ENCODE peak calls at places on chromosomes 6 and 20, in nine cellular contexts. Z is transverse colon, C is ovary, I is sigmoid colon, S is H1, L is HepG2, F is suprapubic skin, J is A549, G is SK-N-SH. P is an unnamed sample.

GRCh38 chr6:138073264-138073663 is 34.0 kb downstream of the PERP start:
- DNase-seq in S (no peak), C (no peak), I (no peak), Z (no peak), J (no peak), L (no peak), G (no peak), F (no peak), P (no peak)

GRCh38 chr20:10508468-10509251 is 73.6 kb downstream of the SLX4IP start:
- DNase-seq in G (peak), F (no peak), J (peak), C (peak), L (no peak), I (peak), S (no peak), Z (no peak), P (no peak)

GRCh38 chr6:28944412-28945006 is 20.7 kb upstream of the TRIM27 start:
- DNase-seq in I (peak), J (peak), G (peak), F (no peak), C (peak), S (peak), Z (peak), L (peak), P (no peak)

GRCh38 chr6:37048851-37049734 is 43.6 kb downstream of the FGD2 start:
- DNase-seq in J (no peak), G (no peak), F (peak), L (no peak), I (peak), C (peak), Z (peak), S (no peak), P (no peak)

GRCh38 chr6:83352413-83352812 is 78.4 kb downstream of the ME1 start:
- DNase-seq in Z (no peak), F (no peak), C (no peak), S (no peak), J (no peak), G (no peak), I (no peak), L (no peak), P (no peak)

GRCh38 chr20:11271920-11272594 is 598.3 kb upstream of the JAG1 start:
- DNase-seq in C (no peak), L (no peak), Z (no peak), F (no peak), I (no peak), G (no peak), J (no peak), S (no peak), P (no peak)

GRCh38 chr20:10239954-10240353 is 21.3 kb downstream of the SNAP25 start:
- DNase-seq in Z (peak), S (no peak), G (no peak), F (no peak), C (no peak), J (peak), I (no peak), L (peak), P (no peak)

GRCh38 chr6:134041093-134041492 is 11.3 kb downstream of the SLC2A12 start:
- DNase-seq in F (no peak), Z (no peak), L (no peak), J (peak), S (no peak), I (no peak), C (no peak), G (no peak), P (no peak)

GRCh38 chr6:163651910-163652309 is 237.4 kb downstream of the QKI start:
- DNase-seq in G (no peak), F (no peak), C (no peak), L (no peak), Z (no peak), S (no peak), J (no peak), I (no peak), P (no peak)

GRCh38 chr20:44656447-44656846 is 4.9 kb upstream of the ADA start:
- DNase-seq in C (no peak), I (no peak), J (no peak), G (no peak), S (no peak), L (no peak), Z (no peak), F (no peak), P (no peak)

GRCh38 chr6:34696189-34696738 is 303 bp downstream of the ILRUN start:
- DNase-seq in S (no peak), L (no peak), C (peak), Z (peak), I (no peak), F (peak), J (no peak), G (no peak), P (no peak)

GRCh38 chr6:143952386-143952785 is 55.7 kb downstream of the PLAGL1 start:
- DNase-seq in S (no peak), I (no peak), C (no peak), Z (no peak), F (no peak), J (no peak), G (no peak), L (no peak), P (no peak)

GRCh38 chr6:20403766-20404640 is 2.3 kb downstream of the E2F3 start:
- DNase-seq in G (peak), S (peak), Z (peak), I (no peak), J (peak), C (no peak), F (no peak), L (peak), P (no peak)

GRCh38 chr6:166325383-166326042 is 16.8 kb downstream of the SFT2D1 start:
- DNase-seq in J (no peak), L (no peak), I (no peak), C (no peak), Z (no peak), F (no peak), G (no peak), S (peak), P (no peak)

GRCh38 chr20:38132156-38132909 is 32.7 kb downstream of the TGM2 start:
- DNase-seq in L (no peak), F (peak), S (no peak), J (no peak), Z (no peak), I (peak), C (no peak), G (no peak), P (no peak)

GRCh38 chr6:111553580-111553979 is 52.1 kb downstream of the TRAF3IP2 start:
- DNase-seq in C (no peak), S (no peak), L (no peak), G (no peak), Z (no peak), I (no peak), J (no peak), F (no peak), P (no peak)

GRCh38 chr6:4637691-4638433 is 138.3 kb upstream of the CDYL start:
- DNase-seq in F (no peak), L (no peak), G (no peak), I (no peak), Z (no peak), S (no peak), J (peak), C (no peak), P (peak)

GRCh38 chr6:32967151-32968091 is 973 bp upstream of the BRD2 start:
- DNase-seq in Z (peak), I (no peak), S (peak), L (peak), G (peak), C (no peak), F (no peak), J (peak), P (peak)

GRCh38 chr6:169778646-169779045 is 27.2 kb downstream of the ERMARD start:
- DNase-seq in F (no peak), L (no peak), Z (no peak), S (no peak), I (no peak), J (no peak), C (no peak), G (no peak), P (peak)

GRCh38 chr6:93176070-93176469 is 243.3 kb downstream of the EPHA7 start:
- DNase-seq in F (no peak), C (no peak), G (no peak), Z (no peak), L (no peak), J (no peak), I (no peak), S (no peak), P (no peak)

GRCh38 chr6:56282391-56282790 is 35.0 kb upstream of the COL21A1 start:
- DNase-seq in S (no peak), I (no peak), Z (no peak), G (no peak), C (no peak), F (no peak), L (no peak), J (no peak), P (no peak)

GRCh38 chr6:119132211-119133004 is 53.9 kb upstream of the FAM184A start:
- DNase-seq in C (no peak), S (no peak), Z (no peak), L (no peak), I (no peak), F (no peak), G (no peak), J (no peak), P (no peak)

GRCh38 chr6:71197267-71197666 is 91.3 kb upstream of the OGFRL1 start:
- DNase-seq in S (no peak), Z (no peak), I (no peak), G (no peak), F (no peak), J (peak), L (no peak), C (no peak), P (no peak)

GRCh38 chr6:2843138-2843740 is 1.6 kb upstream of the SERPINB1 start:
- DNase-seq in I (no peak), J (no peak), Z (no peak), L (no peak), S (no peak), C (no peak), F (no peak), G (no peak), P (peak)

GRCh38 chr20:31542963-31543362 is 28.7 kb downstream of the HM13 start:
- DNase-seq in S (no peak), I (no peak), J (no peak), G (no peak), Z (no peak), L (no peak), C (no peak), F (no peak), P (no peak)

GRCh38 chr6:13284646-13285045 is 43.7 kb downstream of the TBC1D7 start:
- DNase-seq in C (no peak), J (no peak), Z (no peak), L (no peak), G (no peak), F (no peak), I (no peak), S (no peak), P (no peak)

GRCh38 chr6:41531591-41532582 is 14.3 kb upstream of the FOXP4 start:
- DNase-seq in F (no peak), L (no peak), I (no peak), Z (peak), C (no peak), J (no peak), S (no peak), G (peak), P (no peak)

GRCh38 chr6:168923171-168923570 is 330.5 kb downstream of the THBS2 start:
- DNase-seq in C (no peak), Z (no peak), F (no peak), L (no peak), G (no peak), S (no peak), I (no peak), J (no peak), P (no peak)

GRCh38 chr6:55734256-55734655 is 141.1 kb downstream of the BMP5 start:
- DNase-seq in S (no peak), F (no peak), J (no peak), L (no peak), G (no peak), C (no peak), Z (no peak), I (no peak), P (no peak)

GRCh38 chr6:15042938-15043337 is 202.9 kb upstream of the JARID2 start:
- DNase-seq in S (no peak), F (no peak), Z (no peak), L (no peak), G (no peak), J (no peak), I (no peak), C (no peak), P (no peak)

GRCh38 chr6:125779924-125780539 is 10.7 kb upstream of the NCOA7 start:
- DNase-seq in L (peak), I (peak), Z (peak), F (peak), C (peak), J (peak), S (peak), G (peak), P (peak)

GRCh38 chr6:125780540-125781306 is 10.0 kb upstream of the NCOA7 start:
- DNase-seq in I (peak), F (no peak), S (peak), G (peak), C (peak), Z (peak), L (peak), J (peak), P (no peak)

GRCh38 chr6:125784365-125784764 is 6.4 kb upstream of the NCOA7 start:
- DNase-seq in L (no peak), S (no peak), C (no peak), F (no peak), I (no peak), Z (no peak), J (no peak), G (no peak), P (no peak)

GRCh38 chr6:125781307-125781868 is 9.4 kb upstream of the NCOA7 start:
- DNase-seq in G (peak), I (peak), C (no peak), L (no peak), S (no peak), F (no peak), Z (peak), J (peak), P (no peak)
- TF ChIP-seq CTCF in G (peak), I (no peak), C (no peak), L (peak), S (no peak), F (no peak), Z (no peak), J (peak), P (peak)

GRCh38 chr6:11918739-11919605 is 93.1 kb upstream of the HIVEP1 start:
- DNase-seq in F (no peak), C (no peak), J (no peak), I (no peak), L (no peak), Z (no peak), S (no peak), G (no peak), P (no peak)

GRCh38 chr6:11920566-11920965 is 91.5 kb upstream of the HIVEP1 start:
- DNase-seq in I (no peak), S (no peak), C (no peak), L (no peak), F (no peak), Z (no peak), J (no peak), G (no peak), P (no peak)

GRCh38 chr6:11921017-11921438 is 91.1 kb upstream of the HIVEP1 start:
- DNase-seq in F (peak), C (no peak), G (no peak), J (peak), I (peak), L (no peak), Z (peak), S (no peak), P (no peak)

GRCh38 chr6:11919771-11920440 is 92.2 kb upstream of the HIVEP1 start:
- DNase-seq in C (no peak), S (no peak), I (no peak), F (no peak), Z (no peak), J (no peak), G (no peak), L (no peak), P (no peak)

GRCh38 chr6:11918021-11918738 is 93.9 kb upstream of the HIVEP1 start:
- DNase-seq in I (no peak), S (no peak), C (no peak), Z (peak), F (no peak), G (peak), L (no peak), J (no peak), P (no peak)
- TF ChIP-seq EP300 in I (no peak), S (no peak), C (no peak), Z (no peak), F (no peak), G (no peak), L (no peak), J (no peak), P (no peak)

GRCh38 chr6:43355862-43356590 is 13.4 kb downstream of the ZNF318 start:
- DNase-seq in C (no peak), J (peak), S (no peak), G (peak), L (peak), F (no peak), I (no peak), Z (peak), P (no peak)

GRCh38 chr6:43359831-43360230 is 9.6 kb downstream of the ZNF318 start:
- DNase-seq in Z (no peak), C (no peak), L (no peak), I (no peak), G (no peak), F (no peak), S (no peak), J (no peak), P (no peak)

GRCh38 chr6:43359381-43359780 is 10.1 kb downstream of the ZNF318 start:
- DNase-seq in F (no peak), C (no peak), Z (no peak), L (no peak), I (no peak), J (no peak), G (no peak), S (no peak), P (no peak)

GRCh38 chr6:43361269-43361668 is 8.2 kb downstream of the ZNF318 start:
- DNase-seq in Z (no peak), C (no peak), L (no peak), J (no peak), I (no peak), S (no peak), F (no peak), G (no peak), P (no peak)
- TF ChIP-seq CTCF in Z (no peak), C (no peak), L (peak), J (no peak), I (no peak), S (no peak), F (no peak), G (no peak), P (no peak)

DNA sequence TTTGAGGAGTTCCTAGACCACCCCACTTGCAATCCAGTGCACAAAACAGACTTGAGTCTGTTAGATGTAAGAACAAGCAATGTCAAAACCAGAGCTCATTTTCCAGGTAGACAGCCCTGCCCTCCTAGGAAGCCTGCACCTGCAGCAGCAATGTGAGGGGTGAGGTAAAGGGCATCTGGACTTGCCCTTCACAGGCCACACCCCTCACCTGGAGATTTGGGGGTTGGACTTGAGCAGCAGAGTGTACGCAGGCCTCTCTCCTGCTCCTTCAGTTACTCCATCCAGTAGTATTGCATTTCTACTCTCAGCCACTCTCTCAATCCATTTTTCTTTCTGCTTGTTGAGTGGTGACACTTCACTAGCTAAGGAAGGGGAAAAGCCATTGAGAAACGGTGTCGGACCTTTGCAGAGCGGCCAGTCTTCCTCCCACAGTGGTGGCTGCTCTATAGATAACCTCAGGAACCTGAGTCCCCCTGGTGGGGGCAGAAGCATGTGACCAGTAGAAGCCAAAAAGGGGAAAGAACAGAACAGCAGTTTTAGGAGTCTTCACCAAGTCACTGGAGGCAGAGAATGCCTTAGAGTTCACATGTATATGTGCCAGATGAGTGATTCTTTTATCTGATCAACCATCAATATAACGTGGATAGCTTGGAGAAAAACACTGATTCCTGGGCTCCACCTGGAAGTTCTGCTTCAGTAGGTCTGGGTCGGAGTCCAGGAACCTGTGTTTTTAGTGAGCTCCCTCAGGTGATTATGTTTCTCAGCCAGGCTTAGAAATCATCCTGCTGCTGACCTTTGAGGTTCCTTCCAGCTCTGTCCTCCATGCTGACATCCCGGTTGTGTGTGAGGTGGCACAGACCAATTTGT is 28.0 kb downstream of the ARFGEF2 start:
- DNase-seq in I (no peak), F (no peak), J (no peak), C (no peak), S (peak), L (peak), Z (peak), G (no peak), P (no peak)
- TF ChIP-seq EP300 in I (no peak), F (no peak), J (no peak), C (no peak), S (no peak), L (no peak), Z (no peak), G (no peak), P (no peak)